ENCODE peak calls at places on chromosomes 13 and 19, in nine cellular contexts. One of them, this sample, is unnamed.

GRCh38 chr19:54921082-54921481 is 15.1 kb downstream of the NCR1 start:
- DNase-seq in cardiac fibroblast: no peak
- DNase-seq in colonic mucosa: no peak
- DNase-seq in nephron progenitor cell: no peak
- DNase-seq in BE2C: no peak
- DNase-seq in WTC11: no peak
- DNase-seq in IMR-90: no peak
- DNase-seq in fibroblast of lung: no peak
- DNase-seq in Caco-2: no peak
- DNase-seq in this sample: no peak

GRCh38 chr19:30090476-30090875 is 148.4 kb downstream of the URI1 start:
- DNase-seq in cardiac fibroblast: no peak
- DNase-seq in colonic mucosa: no peak
- DNase-seq in nephron progenitor cell: no peak
- DNase-seq in BE2C: no peak
- DNase-seq in WTC11: no peak
- DNase-seq in IMR-90: no peak
- DNase-seq in fibroblast of lung: no peak
- DNase-seq in Caco-2: no peak
- DNase-seq in this sample: no peak

GRCh38 chr13:45830121-45830520 is 21.4 kb downstream of the SIAH3 start:
- DNase-seq in cardiac fibroblast: no peak
- DNase-seq in colonic mucosa: no peak
- DNase-seq in nephron progenitor cell: no peak
- DNase-seq in BE2C: no peak
- DNase-seq in WTC11: no peak
- DNase-seq in IMR-90: no peak
- DNase-seq in fibroblast of lung: no peak
- DNase-seq in Caco-2: no peak
- DNase-seq in this sample: no peak

GRCh38 chr19:42512743-42513304 is 15.5 kb downstream of the CEACAM1 start:
- DNase-seq in cardiac fibroblast: no peak
- DNase-seq in colonic mucosa: no peak
- DNase-seq in nephron progenitor cell: no peak
- DNase-seq in BE2C: no peak
- DNase-seq in WTC11: peak; percentile 29
- DNase-seq in IMR-90: no peak
- DNase-seq in fibroblast of lung: no peak
- DNase-seq in Caco-2: no peak
- DNase-seq in this sample: no peak

GRCh38 chr19:29484876-29485275 is 40.9 kb upstream of the VSTM2B start:
- DNase-seq in cardiac fibroblast: no peak
- DNase-seq in colonic mucosa: no peak
- DNase-seq in nephron progenitor cell: no peak
- DNase-seq in BE2C: no peak
- DNase-seq in WTC11: no peak
- DNase-seq in IMR-90: no peak
- DNase-seq in fibroblast of lung: no peak
- DNase-seq in Caco-2: no peak
- DNase-seq in this sample: no peak

GRCh38 chr19:49148784-49149651 is 6.2 kb downstream of the HRC start:
- DNase-seq in cardiac fibroblast: peak; percentile 91
- DNase-seq in colonic mucosa: peak; percentile 100
- DNase-seq in nephron progenitor cell: peak; percentile 100
- DNase-seq in BE2C: peak; percentile 100
- DNase-seq in WTC11: peak; percentile 100
- DNase-seq in IMR-90: peak; percentile 86
- DNase-seq in fibroblast of lung: peak; percentile 83
- DNase-seq in Caco-2: peak; percentile 100
- DNase-seq in this sample: peak; percentile 89

GRCh38 chr19:55433292-55433691 is 9.8 kb downstream of the SHISA7 start:
- DNase-seq in cardiac fibroblast: no peak
- DNase-seq in colonic mucosa: no peak
- DNase-seq in nephron progenitor cell: no peak
- DNase-seq in BE2C: no peak
- DNase-seq in WTC11: no peak
- DNase-seq in IMR-90: no peak
- DNase-seq in fibroblast of lung: no peak
- DNase-seq in Caco-2: no peak
- DNase-seq in this sample: no peak

GRCh38 chr13:59771272-59771671 is 392.5 kb downstream of the DIAPH3 start:
- DNase-seq in cardiac fibroblast: peak; percentile 57
- DNase-seq in colonic mucosa: no peak
- DNase-seq in nephron progenitor cell: no peak
- DNase-seq in BE2C: no peak
- DNase-seq in WTC11: no peak
- DNase-seq in IMR-90: peak; percentile 59
- DNase-seq in fibroblast of lung: no peak
- DNase-seq in Caco-2: peak; percentile 35
- DNase-seq in this sample: peak; percentile 35

GRCh38 chr19:39297931-39298634 is 1.9 kb downstream of the IFNL1 start:
- DNase-seq in cardiac fibroblast: no peak
- DNase-seq in colonic mucosa: no peak
- DNase-seq in nephron progenitor cell: no peak
- DNase-seq in BE2C: no peak
- DNase-seq in WTC11: no peak
- DNase-seq in IMR-90: no peak
- DNase-seq in fibroblast of lung: no peak
- DNase-seq in Caco-2: no peak
- DNase-seq in this sample: no peak

GRCh38 chr19:43774103-43774939 is 6.5 kb downstream of the KCNN4 start:
- DNase-seq in cardiac fibroblast: peak; percentile 71
- DNase-seq in colonic mucosa: peak; percentile 83
- DNase-seq in nephron progenitor cell: peak; percentile 86
- DNase-seq in BE2C: peak; percentile 87
- DNase-seq in WTC11: peak; percentile 92
- DNase-seq in IMR-90: peak; percentile 58
- DNase-seq in fibroblast of lung: peak; percentile 72
- DNase-seq in Caco-2: no peak
- DNase-seq in this sample: peak; percentile 61

GRCh38 chr19:51422053-51422448 is 4.6 kb upstream of the SIGLEC10 start:
- DNase-seq in cardiac fibroblast: peak; percentile 74
- DNase-seq in colonic mucosa: peak; percentile 92
- DNase-seq in nephron progenitor cell: peak; percentile 99
- DNase-seq in BE2C: peak; percentile 84
- DNase-seq in WTC11: peak; percentile 97
- DNase-seq in IMR-90: peak; percentile 59
- DNase-seq in fibroblast of lung: peak; percentile 25
- DNase-seq in Caco-2: peak; percentile 94
- DNase-seq in this sample: peak; percentile 38

GRCh38 chr13:44191504-44192171 is 182.0 kb upstream of the SERP2 start:
- DNase-seq in cardiac fibroblast: peak; percentile 85
- DNase-seq in colonic mucosa: peak; percentile 54
- DNase-seq in nephron progenitor cell: peak; percentile 10
- DNase-seq in BE2C: peak; percentile 71
- DNase-seq in WTC11: peak; percentile 21
- DNase-seq in IMR-90: peak; percentile 70
- DNase-seq in fibroblast of lung: peak; percentile 67
- DNase-seq in Caco-2: peak; percentile 63
- DNase-seq in this sample: peak; percentile 61

GRCh38 chr13:59679239-59679638 is 484.5 kb downstream of the DIAPH3 start:
- DNase-seq in cardiac fibroblast: no peak
- DNase-seq in colonic mucosa: no peak
- DNase-seq in nephron progenitor cell: no peak
- DNase-seq in BE2C: peak; percentile 42
- DNase-seq in WTC11: no peak
- DNase-seq in IMR-90: no peak
- DNase-seq in fibroblast of lung: no peak
- DNase-seq in Caco-2: no peak
- DNase-seq in this sample: no peak

GRCh38 chr19:13024958-13025653 is 29.8 kb downstream of the NFIX start:
- DNase-seq in cardiac fibroblast: no peak
- DNase-seq in colonic mucosa: peak; percentile 61
- DNase-seq in nephron progenitor cell: no peak
- DNase-seq in BE2C: no peak
- DNase-seq in WTC11: peak; percentile 56
- DNase-seq in IMR-90: no peak
- DNase-seq in fibroblast of lung: peak; percentile 52
- DNase-seq in Caco-2: no peak
- DNase-seq in this sample: no peak

GRCh38 chr13:97913206-97913605 is 40.3 kb upstream of the IPO5 start:
- DNase-seq in cardiac fibroblast: peak; percentile 52
- DNase-seq in colonic mucosa: no peak
- DNase-seq in nephron progenitor cell: no peak
- DNase-seq in BE2C: no peak
- DNase-seq in WTC11: no peak
- DNase-seq in IMR-90: no peak
- DNase-seq in fibroblast of lung: no peak
- DNase-seq in Caco-2: no peak
- DNase-seq in this sample: no peak

GRCh38 chr13:74920361-74920760 is 561.6 kb downstream of the TBC1D4 start:
- DNase-seq in cardiac fibroblast: no peak
- DNase-seq in colonic mucosa: no peak
- DNase-seq in nephron progenitor cell: no peak
- DNase-seq in BE2C: no peak
- DNase-seq in WTC11: no peak
- DNase-seq in IMR-90: no peak
- DNase-seq in fibroblast of lung: no peak
- DNase-seq in Caco-2: no peak
- DNase-seq in this sample: no peak

GRCh38 chr19:44807162-44807561 is 1.7 kb upstream of the BCAM start:
- DNase-seq in cardiac fibroblast: no peak
- DNase-seq in colonic mucosa: peak; percentile 80
- DNase-seq in nephron progenitor cell: no peak
- DNase-seq in BE2C: no peak
- DNase-seq in WTC11: no peak
- DNase-seq in IMR-90: no peak
- DNase-seq in fibroblast of lung: no peak
- DNase-seq in Caco-2: peak; percentile 84
- DNase-seq in this sample: no peak

GRCh38 chr13:31930901-31931522 is 100.6 kb upstream of the FRY start:
- DNase-seq in cardiac fibroblast: no peak
- DNase-seq in colonic mucosa: no peak
- DNase-seq in nephron progenitor cell: no peak
- DNase-seq in BE2C: no peak
- DNase-seq in WTC11: no peak
- DNase-seq in IMR-90: no peak
- DNase-seq in fibroblast of lung: peak; percentile 31
- DNase-seq in Caco-2: no peak
- DNase-seq in this sample: no peak

DNA sequence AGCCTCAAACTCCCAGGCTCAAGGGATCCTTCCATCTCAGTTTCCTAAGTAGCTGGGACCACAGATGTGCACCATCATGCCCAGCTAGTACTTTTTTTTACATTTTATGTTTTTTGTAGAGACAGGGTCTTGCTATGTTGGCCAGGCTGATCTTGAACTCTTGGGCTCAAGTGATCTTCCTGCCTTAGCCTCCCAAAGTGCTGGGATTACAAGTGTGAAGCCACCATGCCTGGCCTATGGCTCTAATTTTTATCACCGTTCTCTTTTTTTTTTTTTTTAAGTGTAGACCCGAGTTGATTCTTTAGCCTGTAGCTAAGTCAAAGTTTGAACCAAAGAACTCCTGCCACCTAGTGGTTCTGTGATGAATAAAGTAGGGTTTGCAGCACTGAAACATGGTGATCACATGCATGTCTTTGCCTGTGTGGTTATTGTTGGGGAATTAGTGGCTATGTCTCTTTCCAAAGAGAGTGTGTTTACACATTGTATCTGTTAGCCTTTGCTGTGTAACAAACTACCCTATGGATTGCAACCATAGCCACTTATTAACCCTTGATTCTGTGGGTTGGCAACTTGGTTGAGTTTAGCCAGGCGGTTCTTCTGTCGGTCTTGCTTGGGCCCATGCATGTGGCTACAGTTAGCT is 11.6 kb downstream of the NFILZ start:
- DNase-seq in cardiac fibroblast: peak; percentile 84
- DNase-seq in colonic mucosa: no peak
- DNase-seq in nephron progenitor cell: no peak
- DNase-seq in BE2C: no peak
- DNase-seq in WTC11: no peak
- DNase-seq in IMR-90: peak; percentile 65
- DNase-seq in fibroblast of lung: peak; percentile 58
- DNase-seq in Caco-2: peak; percentile 15
- DNase-seq in this sample: peak; percentile 45
- TF ChIP-seq CTCF in cardiac fibroblast: peak; percentile 55
- TF ChIP-seq CTCF in colonic mucosa: peak; percentile 44
- TF ChIP-seq CTCF in nephron progenitor cell: peak; percentile 50
- TF ChIP-seq CTCF in BE2C: peak; percentile 37
- TF ChIP-seq CTCF in WTC11: peak; percentile 37
- TF ChIP-seq CTCF in IMR-90: peak; percentile 64
- TF ChIP-seq CTCF in fibroblast of lung: peak; percentile 56
- TF ChIP-seq CTCF in Caco-2: no peak
- TF ChIP-seq CTCF in this sample: peak; percentile 81

GRCh38 chr19:33175886-33176669 is 18.1 kb upstream of the LRP3 start:
- DNase-seq in cardiac fibroblast: no peak
- DNase-seq in colonic mucosa: no peak
- DNase-seq in nephron progenitor cell: no peak
- DNase-seq in BE2C: peak; percentile 62
- DNase-seq in WTC11: no peak
- DNase-seq in IMR-90: peak; percentile 30
- DNase-seq in fibroblast of lung: peak; percentile 44
- DNase-seq in Caco-2: peak; percentile 70
- DNase-seq in this sample: peak; percentile 13
- TF ChIP-seq CTCF in cardiac fibroblast: no peak
- TF ChIP-seq CTCF in colonic mucosa: no peak
- TF ChIP-seq CTCF in nephron progenitor cell: no peak
- TF ChIP-seq CTCF in BE2C: no peak
- TF ChIP-seq CTCF in WTC11: no peak
- TF ChIP-seq CTCF in IMR-90: no peak
- TF ChIP-seq CTCF in fibroblast of lung: no peak
- TF ChIP-seq CTCF in Caco-2: peak; percentile 16
- TF ChIP-seq CTCF in this sample: peak; percentile 48

DNA sequence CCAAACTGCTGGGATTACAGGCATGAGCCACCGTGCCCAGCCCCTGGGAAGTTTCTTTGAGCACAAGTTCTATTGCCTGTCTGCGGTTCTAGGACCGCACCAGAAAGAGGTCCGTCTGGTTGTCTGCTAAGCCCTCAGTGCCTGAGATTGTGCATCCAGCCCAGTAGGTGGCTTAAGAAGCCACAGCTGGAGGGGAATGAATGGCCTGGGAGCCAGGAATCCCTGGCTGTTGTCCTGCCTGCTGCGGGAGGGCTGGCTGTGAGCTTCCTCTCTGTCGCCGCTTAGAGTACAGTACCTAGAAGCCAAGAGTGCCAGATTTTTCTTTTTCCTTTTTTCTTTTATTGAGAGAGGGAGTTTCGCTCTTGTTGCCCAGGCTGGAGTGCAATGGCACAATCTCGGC is 4.2 kb upstream of the TYK2 start:
- DNase-seq in cardiac fibroblast: no peak
- DNase-seq in colonic mucosa: no peak
- DNase-seq in nephron progenitor cell: no peak
- DNase-seq in BE2C: no peak
- DNase-seq in WTC11: no peak
- DNase-seq in IMR-90: no peak
- DNase-seq in fibroblast of lung: no peak
- DNase-seq in Caco-2: no peak
- DNase-seq in this sample: no peak
- TF ChIP-seq CTCF in cardiac fibroblast: no peak
- TF ChIP-seq CTCF in colonic mucosa: no peak
- TF ChIP-seq CTCF in nephron progenitor cell: no peak
- TF ChIP-seq CTCF in BE2C: no peak
- TF ChIP-seq CTCF in WTC11: no peak
- TF ChIP-seq CTCF in IMR-90: no peak
- TF ChIP-seq CTCF in fibroblast of lung: no peak
- TF ChIP-seq CTCF in Caco-2: no peak
- TF ChIP-seq CTCF in this sample: peak; percentile 7

DNA sequence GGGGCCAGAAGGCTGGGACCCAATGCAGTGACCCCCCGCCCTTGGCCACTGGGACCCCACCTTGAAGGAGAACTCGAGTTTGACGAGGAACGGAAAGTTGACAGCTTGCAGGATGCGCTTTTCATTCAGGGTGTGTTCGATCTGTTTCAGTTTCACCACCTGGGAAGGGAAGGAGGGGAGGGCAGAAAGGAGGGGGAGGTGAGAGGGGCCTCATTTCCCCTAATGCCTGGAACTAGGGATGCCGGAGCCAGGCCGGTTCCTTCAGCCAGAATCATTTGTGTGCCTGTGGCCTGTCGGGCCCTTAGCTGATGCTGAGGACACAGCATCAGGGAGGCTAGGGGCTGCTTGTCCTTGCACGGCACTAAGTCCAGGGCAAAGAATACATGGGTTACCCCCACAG is 12.2 kb upstream of the SAMD1 start:
- DNase-seq in cardiac fibroblast: no peak
- DNase-seq in colonic mucosa: no peak
- DNase-seq in nephron progenitor cell: no peak
- DNase-seq in BE2C: no peak
- DNase-seq in WTC11: no peak
- DNase-seq in IMR-90: no peak
- DNase-seq in fibroblast of lung: no peak
- DNase-seq in Caco-2: no peak
- DNase-seq in this sample: no peak
- TF ChIP-seq CTCF in cardiac fibroblast: no peak
- TF ChIP-seq CTCF in colonic mucosa: no peak
- TF ChIP-seq CTCF in nephron progenitor cell: no peak
- TF ChIP-seq CTCF in BE2C: no peak
- TF ChIP-seq CTCF in WTC11: no peak
- TF ChIP-seq CTCF in IMR-90: no peak
- TF ChIP-seq CTCF in fibroblast of lung: no peak
- TF ChIP-seq CTCF in Caco-2: no peak
- TF ChIP-seq CTCF in this sample: no peak

This sample was measured in HFFc6.